ENCODE peak calls at places on chromosomes 16 and 17, in ten cellular contexts. One of them, this sample, is unnamed.

GRCh38 chr16:57306676-57307341 is 22.3 kb upstream of the PLLP start:
- DNase-seq in colonic mucosa: no peak
- DNase-seq in ascending aorta: peak; percentile 54
- DNase-seq in left ventricle myocardium inferior: no peak
- DNase-seq in fibroblast of lung: no peak
- DNase-seq in heart left ventricle: no peak
- DNase-seq in breast epithelium: no peak
- DNase-seq in iPS DF 6.9: no peak
- DNase-seq in cardiac muscle cell: no peak
- DNase-seq in prostate gland: no peak
- DNase-seq in this sample: no peak

GRCh38 chr17:6517017-6517416 is 39.3 kb downstream of the PITPNM3 start:
- DNase-seq in colonic mucosa: no peak
- DNase-seq in ascending aorta: no peak
- DNase-seq in left ventricle myocardium inferior: no peak
- DNase-seq in fibroblast of lung: no peak
- DNase-seq in heart left ventricle: no peak
- DNase-seq in breast epithelium: no peak
- DNase-seq in iPS DF 6.9: no peak
- DNase-seq in cardiac muscle cell: no peak
- DNase-seq in prostate gland: no peak
- DNase-seq in this sample: no peak

GRCh38 chr17:68383443-68384321 is 73.6 kb downstream of the WIPI1 start:
- DNase-seq in colonic mucosa: no peak
- DNase-seq in ascending aorta: no peak
- DNase-seq in left ventricle myocardium inferior: no peak
- DNase-seq in fibroblast of lung: peak; percentile 94
- DNase-seq in heart left ventricle: peak; percentile 51
- DNase-seq in breast epithelium: no peak
- DNase-seq in iPS DF 6.9: no peak
- DNase-seq in cardiac muscle cell: no peak
- DNase-seq in prostate gland: no peak
- DNase-seq in this sample: no peak

GRCh38 chr16:72241930-72242329 is 70.0 kb upstream of the PMFBP1 start:
- DNase-seq in colonic mucosa: peak; percentile 31
- DNase-seq in ascending aorta: no peak
- DNase-seq in left ventricle myocardium inferior: no peak
- DNase-seq in fibroblast of lung: peak; percentile 66
- DNase-seq in heart left ventricle: no peak
- DNase-seq in breast epithelium: no peak
- DNase-seq in iPS DF 6.9: peak; percentile 13
- DNase-seq in cardiac muscle cell: peak; percentile 45
- DNase-seq in prostate gland: peak; percentile 8
- DNase-seq in this sample: no peak

GRCh38 chr16:53768593-53768992 is 64.6 kb downstream of the FTO start:
- DNase-seq in colonic mucosa: no peak
- DNase-seq in ascending aorta: no peak
- DNase-seq in left ventricle myocardium inferior: no peak
- DNase-seq in fibroblast of lung: peak; percentile 89
- DNase-seq in heart left ventricle: no peak
- DNase-seq in breast epithelium: no peak
- DNase-seq in iPS DF 6.9: no peak
- DNase-seq in cardiac muscle cell: no peak
- DNase-seq in prostate gland: peak; percentile 11
- DNase-seq in this sample: no peak

GRCh38 chr17:77882481-77883212 is 75.9 kb upstream of the TNRC6C start:
- DNase-seq in colonic mucosa: peak; percentile 51
- DNase-seq in ascending aorta: peak; percentile 86
- DNase-seq in left ventricle myocardium inferior: peak; percentile 73
- DNase-seq in fibroblast of lung: peak; percentile 31
- DNase-seq in heart left ventricle: peak; percentile 83
- DNase-seq in breast epithelium: no peak
- DNase-seq in iPS DF 6.9: no peak
- DNase-seq in cardiac muscle cell: no peak
- DNase-seq in prostate gland: no peak
- DNase-seq in this sample: peak; percentile 95

GRCh38 chr16:17382514-17382913 is 88.2 kb downstream of the XYLT1 start:
- DNase-seq in colonic mucosa: no peak
- DNase-seq in ascending aorta: no peak
- DNase-seq in left ventricle myocardium inferior: no peak
- DNase-seq in fibroblast of lung: no peak
- DNase-seq in heart left ventricle: no peak
- DNase-seq in breast epithelium: no peak
- DNase-seq in iPS DF 6.9: no peak
- DNase-seq in cardiac muscle cell: peak; percentile 18
- DNase-seq in prostate gland: no peak
- DNase-seq in this sample: no peak

GRCh38 chr17:51853857-51854256 is 304.7 kb downstream of the CA10 start:
- DNase-seq in colonic mucosa: peak; percentile 37
- DNase-seq in ascending aorta: no peak
- DNase-seq in left ventricle myocardium inferior: no peak
- DNase-seq in fibroblast of lung: no peak
- DNase-seq in heart left ventricle: no peak
- DNase-seq in breast epithelium: no peak
- DNase-seq in iPS DF 6.9: no peak
- DNase-seq in cardiac muscle cell: no peak
- DNase-seq in prostate gland: no peak
- DNase-seq in this sample: no peak

GRCh38 chr16:58515871-58516767 is 802 bp downstream of the SETD6 start:
- DNase-seq in colonic mucosa: peak; percentile 66
- DNase-seq in ascending aorta: no peak
- DNase-seq in left ventricle myocardium inferior: no peak
- DNase-seq in fibroblast of lung: no peak
- DNase-seq in heart left ventricle: peak; percentile 53
- DNase-seq in breast epithelium: peak; percentile 56
- DNase-seq in iPS DF 6.9: no peak
- DNase-seq in cardiac muscle cell: peak; percentile 37
- DNase-seq in prostate gland: no peak
- DNase-seq in this sample: peak; percentile 46

GRCh38 chr16:65889533-65889966 is 476.9 kb upstream of the CDH5 start:
- DNase-seq in colonic mucosa: no peak
- DNase-seq in ascending aorta: no peak
- DNase-seq in left ventricle myocardium inferior: no peak
- DNase-seq in fibroblast of lung: no peak
- DNase-seq in heart left ventricle: no peak
- DNase-seq in breast epithelium: no peak
- DNase-seq in iPS DF 6.9: no peak
- DNase-seq in cardiac muscle cell: no peak
- DNase-seq in prostate gland: peak; percentile 37
- DNase-seq in this sample: no peak

GRCh38 chr16:66695935-66696668 is 441 bp downstream of the CMTM4 start:
- DNase-seq in colonic mucosa: peak; percentile 80
- DNase-seq in ascending aorta: peak; percentile 66
- DNase-seq in left ventricle myocardium inferior: no peak
- DNase-seq in fibroblast of lung: no peak
- DNase-seq in heart left ventricle: no peak
- DNase-seq in breast epithelium: peak; percentile 72
- DNase-seq in iPS DF 6.9: no peak
- DNase-seq in cardiac muscle cell: peak; percentile 23
- DNase-seq in prostate gland: peak; percentile 54
- DNase-seq in this sample: peak; percentile 54

GRCh38 chr17:35218901-35219300 is 24.0 kb upstream of the SLFN5 start:
- DNase-seq in colonic mucosa: no peak
- DNase-seq in ascending aorta: no peak
- DNase-seq in left ventricle myocardium inferior: no peak
- DNase-seq in fibroblast of lung: no peak
- DNase-seq in heart left ventricle: no peak
- DNase-seq in breast epithelium: no peak
- DNase-seq in iPS DF 6.9: no peak
- DNase-seq in cardiac muscle cell: no peak
- DNase-seq in prostate gland: no peak
- DNase-seq in this sample: no peak

GRCh38 chr17:36534117-36534880 is at the start of gene MYO19:
- DNase-seq in colonic mucosa: peak; percentile 81
- DNase-seq in ascending aorta: peak; percentile 80
- DNase-seq in left ventricle myocardium inferior: peak; percentile 62
- DNase-seq in fibroblast of lung: peak; percentile 31
- DNase-seq in heart left ventricle: peak; percentile 74
- DNase-seq in breast epithelium: peak; percentile 67
- DNase-seq in iPS DF 6.9: peak; percentile 55
- DNase-seq in cardiac muscle cell: peak; percentile 70
- DNase-seq in prostate gland: peak; percentile 61
- DNase-seq in this sample: peak; percentile 38

GRCh38 chr16:73750639-73751038 is 546.0 kb upstream of the PSMD7 start:
- DNase-seq in colonic mucosa: no peak
- DNase-seq in ascending aorta: no peak
- DNase-seq in left ventricle myocardium inferior: no peak
- DNase-seq in fibroblast of lung: no peak
- DNase-seq in heart left ventricle: no peak
- DNase-seq in breast epithelium: no peak
- DNase-seq in iPS DF 6.9: no peak
- DNase-seq in cardiac muscle cell: no peak
- DNase-seq in prostate gland: no peak
- DNase-seq in this sample: no peak

GRCh38 chr17:81295678-81296381 is 723 bp upstream of the SLC38A10 start:
- DNase-seq in colonic mucosa: peak; percentile 80
- DNase-seq in ascending aorta: no peak
- DNase-seq in left ventricle myocardium inferior: no peak
- DNase-seq in fibroblast of lung: peak; percentile 32
- DNase-seq in heart left ventricle: no peak
- DNase-seq in breast epithelium: no peak
- DNase-seq in iPS DF 6.9: no peak
- DNase-seq in cardiac muscle cell: no peak
- DNase-seq in prostate gland: peak; percentile 81
- DNase-seq in this sample: peak; percentile 22

GRCh38 chr16:88014954-88015805 is 63.9 kb downstream of the BANP start:
- DNase-seq in colonic mucosa: no peak
- DNase-seq in ascending aorta: no peak
- DNase-seq in left ventricle myocardium inferior: no peak
- DNase-seq in fibroblast of lung: no peak
- DNase-seq in heart left ventricle: no peak
- DNase-seq in breast epithelium: peak; percentile 28
- DNase-seq in iPS DF 6.9: no peak
- DNase-seq in cardiac muscle cell: no peak
- DNase-seq in prostate gland: no peak
- DNase-seq in this sample: no peak

GRCh38 chr16:67150058-67150832 is 553 bp downstream of the B3GNT9 start:
- DNase-seq in colonic mucosa: peak; percentile 47
- DNase-seq in ascending aorta: no peak
- DNase-seq in left ventricle myocardium inferior: peak; percentile 56
- DNase-seq in fibroblast of lung: peak; percentile 84
- DNase-seq in heart left ventricle: peak; percentile 75
- DNase-seq in breast epithelium: no peak
- DNase-seq in iPS DF 6.9: no peak
- DNase-seq in cardiac muscle cell: peak; percentile 66
- DNase-seq in prostate gland: no peak
- DNase-seq in this sample: peak; percentile 26

GRCh38 chr17:13970531-13970930 is 98.8 kb upstream of the COX10 start:
- DNase-seq in colonic mucosa: no peak
- DNase-seq in ascending aorta: no peak
- DNase-seq in left ventricle myocardium inferior: no peak
- DNase-seq in fibroblast of lung: no peak
- DNase-seq in heart left ventricle: no peak
- DNase-seq in breast epithelium: no peak
- DNase-seq in iPS DF 6.9: no peak
- DNase-seq in cardiac muscle cell: no peak
- DNase-seq in prostate gland: no peak
- DNase-seq in this sample: no peak

GRCh38 chr17:37697331-37697730 is 47.5 kb downstream of the HNF1B start:
- DNase-seq in colonic mucosa: no peak
- DNase-seq in ascending aorta: no peak
- DNase-seq in left ventricle myocardium inferior: no peak
- DNase-seq in fibroblast of lung: no peak
- DNase-seq in heart left ventricle: no peak
- DNase-seq in breast epithelium: no peak
- DNase-seq in iPS DF 6.9: no peak
- DNase-seq in cardiac muscle cell: no peak
- DNase-seq in prostate gland: no peak
- DNase-seq in this sample: no peak

DNA sequence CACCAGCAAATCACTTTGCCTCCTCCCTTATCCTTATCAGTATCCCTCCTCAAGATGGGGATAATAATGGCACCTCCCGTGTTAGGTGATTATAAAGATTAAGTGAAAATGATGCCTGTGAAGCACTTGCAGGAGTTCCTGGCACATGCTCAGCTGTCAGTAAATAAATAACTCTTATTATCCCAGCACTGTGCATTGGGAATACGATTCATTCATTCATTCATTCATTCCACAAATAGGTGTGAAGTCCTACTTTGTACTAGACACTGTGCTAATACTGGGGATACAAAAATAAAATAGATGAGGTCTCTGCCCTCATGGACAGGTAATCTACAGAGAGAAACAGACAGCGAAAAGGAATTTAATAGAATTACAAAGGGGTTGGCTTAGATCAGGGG is 2.0 kb downstream of the XYLT2 start:
- DNase-seq in colonic mucosa: no peak
- DNase-seq in ascending aorta: no peak
- DNase-seq in left ventricle myocardium inferior: no peak
- DNase-seq in fibroblast of lung: no peak
- DNase-seq in heart left ventricle: no peak
- DNase-seq in breast epithelium: no peak
- DNase-seq in iPS DF 6.9: no peak
- DNase-seq in cardiac muscle cell: no peak
- DNase-seq in prostate gland: no peak
- DNase-seq in this sample: no peak
- H3K4me3 ChIP-seq in colonic mucosa: no peak overlapping the region
- H3K4me3 ChIP-seq in ascending aorta: peak overlapping the region; percentile 98
- H3K4me3 ChIP-seq in left ventricle myocardium inferior: no peak overlapping the region
- H3K4me3 ChIP-seq in fibroblast of lung: no peak overlapping the region
- H3K4me3 ChIP-seq in heart left ventricle: no peak overlapping the region
- H3K4me3 ChIP-seq in breast epithelium: peak overlapping the region; percentile 85
- H3K4me3 ChIP-seq in iPS DF 6.9: no peak overlapping the region
- H3K4me3 ChIP-seq in cardiac muscle cell: no peak overlapping the region
- H3K4me3 ChIP-seq in prostate gland: no peak overlapping the region
- H3K4me3 ChIP-seq in this sample: no peak overlapping the region

GRCh38 chr17:50745631-50746030 is 21.7 kb downstream of the ANKRD40CL start:
- DNase-seq in colonic mucosa: no peak
- DNase-seq in ascending aorta: no peak
- DNase-seq in left ventricle myocardium inferior: no peak
- DNase-seq in fibroblast of lung: no peak
- DNase-seq in heart left ventricle: no peak
- DNase-seq in breast epithelium: no peak
- DNase-seq in iPS DF 6.9: no peak
- DNase-seq in cardiac muscle cell: no peak
- DNase-seq in prostate gland: no peak
- DNase-seq in this sample: no peak
- H3K36me3 ChIP-seq in colonic mucosa: peaks cover 36% of the 10 kb centered on the region
- H3K36me3 ChIP-seq in ascending aorta: peaks cover 98% of the 10 kb centered on the region
- H3K36me3 ChIP-seq in left ventricle myocardium inferior: peaks cover 100% of the 10 kb centered on the region
- H3K36me3 ChIP-seq in fibroblast of lung: peaks cover 23% of the 10 kb centered on the region
- H3K36me3 ChIP-seq in heart left ventricle: peaks cover 100% of the 10 kb centered on the region
- H3K36me3 ChIP-seq in breast epithelium: peaks cover 5% of the 10 kb centered on the region
- H3K36me3 ChIP-seq in iPS DF 6.9: peaks cover 44% of the 10 kb centered on the region
- H3K36me3 ChIP-seq in cardiac muscle cell: peaks cover 95% of the 10 kb centered on the region
- H3K36me3 ChIP-seq in prostate gland: peaks cover 18% of the 10 kb centered on the region
- H3K36me3 ChIP-seq in this sample: peaks cover 93% of the 10 kb centered on the region

GRCh38 chr17:44130693-44131349 is 7.4 kb upstream of the HDAC5 start:
- DNase-seq in colonic mucosa: no peak
- DNase-seq in ascending aorta: no peak
- DNase-seq in left ventricle myocardium inferior: no peak
- DNase-seq in fibroblast of lung: no peak
- DNase-seq in heart left ventricle: no peak
- DNase-seq in breast epithelium: no peak
- DNase-seq in iPS DF 6.9: no peak
- DNase-seq in cardiac muscle cell: no peak
- DNase-seq in prostate gland: no peak
- DNase-seq in this sample: no peak
- H3K27ac ChIP-seq in colonic mucosa: no peak overlapping the region
- H3K27ac ChIP-seq in ascending aorta: no peak overlapping the region
- H3K27ac ChIP-seq in left ventricle myocardium inferior: no peak overlapping the region
- H3K27ac ChIP-seq in fibroblast of lung: no peak overlapping the region
- H3K27ac ChIP-seq in heart left ventricle: no peak overlapping the region
- H3K27ac ChIP-seq in breast epithelium: no peak overlapping the region
- H3K27ac ChIP-seq in iPS DF 6.9: no peak overlapping the region
- H3K27ac ChIP-seq in cardiac muscle cell: no peak overlapping the region
- H3K27ac ChIP-seq in prostate gland: no peak overlapping the region
- H3K27ac ChIP-seq in this sample: no peak overlapping the region

GRCh38 chr16:20897897-20898296 is 2.3 kb downstream of the DCUN1D3 start:
- DNase-seq in colonic mucosa: no peak
- DNase-seq in ascending aorta: peak; percentile 54
- DNase-seq in left ventricle myocardium inferior: no peak
- DNase-seq in fibroblast of lung: no peak
- DNase-seq in heart left ventricle: no peak
- DNase-seq in breast epithelium: no peak
- DNase-seq in iPS DF 6.9: no peak
- DNase-seq in cardiac muscle cell: no peak
- DNase-seq in prostate gland: no peak
- DNase-seq in this sample: no peak
- H3K4me3 ChIP-seq in colonic mucosa: no peak overlapping the region
- H3K4me3 ChIP-seq in ascending aorta: peak overlapping the region; percentile 93
- H3K4me3 ChIP-seq in left ventricle myocardium inferior: peak overlapping the region; percentile 92
- H3K4me3 ChIP-seq in fibroblast of lung: peak overlapping the region; percentile 79
- H3K4me3 ChIP-seq in heart left ventricle: no peak overlapping the region
- H3K4me3 ChIP-seq in breast epithelium: peak overlapping the region; percentile 78
- H3K4me3 ChIP-seq in iPS DF 6.9: no peak overlapping the region
- H3K4me3 ChIP-seq in cardiac muscle cell: peak overlapping the region; percentile 1
- H3K4me3 ChIP-seq in prostate gland: no peak overlapping the region
- H3K4me3 ChIP-seq in this sample: no peak overlapping the region